ENCODE peak calls at places on chromosomes 6 and 20, in seven cellular contexts. A is A673, B is cardiac muscle cell, H is uterus, E is ascending aorta, N is neural progenitor cell, D is IMR-90. F is an unnamed sample. For H3K4me1, the result is how much of the 10 kb centered on the place peaks cover.

GRCh38 chr6:113050010-113050893 is 703.1 kb downstream of the RFPL4B start:
- DNase-seq in E (no peak), N (peak), D (peak), B (no peak), H (no peak), A (no peak), F (no peak)

GRCh38 chr20:45965169-45966002 is 6.6 kb downstream of the ZNF335 start:
- DNase-seq in H (no peak), N (no peak), E (peak), A (no peak), B (no peak), D (no peak), F (no peak)

GRCh38 chr6:39849764-39850163 is 57.6 kb downstream of the DAAM2 start:
- DNase-seq in H (no peak), D (peak), N (no peak), A (no peak), B (no peak), E (no peak), F (no peak)

GRCh38 chr20:1860446-1860845 is 34.8 kb upstream of the SIRPA start:
- DNase-seq in A (no peak), D (peak), N (peak), H (no peak), B (no peak), E (no peak), F (no peak)

GRCh38 chr6:44237813-44238433 is 9.0 kb upstream of the HSP90AB1 start:
- DNase-seq in B (peak), N (peak), A (peak), H (peak), D (peak), E (peak), F (no peak)

GRCh38 chr6:11636121-11636520 is 98.6 kb downstream of the TMEM170B start:
- DNase-seq in D (no peak), E (peak), N (no peak), B (no peak), A (no peak), H (no peak), F (no peak)

GRCh38 chr6:69179681-69180080 is 544.6 kb downstream of the ADGRB3 start:
- DNase-seq in A (peak), H (no peak), E (no peak), D (no peak), B (no peak), N (no peak), F (no peak)

GRCh38 chr20:36547186-36548005 is 6.1 kb downstream of the MYL9 start:
- DNase-seq in B (no peak), D (no peak), N (no peak), H (no peak), E (no peak), A (no peak), F (no peak)

GRCh38 chr20:38132910-38133501 is 32.1 kb downstream of the TGM2 start:
- DNase-seq in H (no peak), N (no peak), E (no peak), B (no peak), D (no peak), A (no peak), F (no peak)

GRCh38 chr6:107704377-107705013 is 119.6 kb downstream of the SCML4 start:
- DNase-seq in D (peak), N (peak), E (no peak), A (peak), H (no peak), B (peak), F (peak)

GRCh38 chr6:44227138-44227770 is 3.9 kb downstream of the SLC29A1 start:
- DNase-seq in E (no peak), D (no peak), B (no peak), A (no peak), N (no peak), H (no peak), F (no peak)

GRCh38 chr20:45290677-45291355 is 15.8 kb upstream of the RBPJL start:
- DNase-seq in D (peak), N (peak), H (peak), A (peak), E (peak), B (peak), F (no peak)

GRCh38 chr20:19975901-19976300 is 41.3 kb upstream of the NAA20 start:
- DNase-seq in E (no peak), N (no peak), H (no peak), A (no peak), D (no peak), B (no peak), F (no peak)

GRCh38 chr6:80605165-80605989 is 498.9 kb downstream of the BCKDHB start:
- DNase-seq in N (peak), E (no peak), D (peak), H (no peak), B (peak), A (peak), F (no peak)

GRCh38 chr6:30688569-30688968 is 2.1 kb upstream of the PPP1R18 start:
- DNase-seq in N (no peak), A (no peak), D (no peak), H (no peak), B (no peak), E (no peak), F (no peak)

GRCh38 chr6:141484726-141485125 is 648.0 kb upstream of the GJE1 start:
- DNase-seq in D (peak), B (no peak), E (no peak), N (no peak), H (no peak), A (peak), F (no peak)

GRCh38 chr20:57076951-57077350 is 189.5 kb downstream of the BMP7 start:
- DNase-seq in E (no peak), B (no peak), A (no peak), N (no peak), D (no peak), H (no peak), F (no peak)

GRCh38 chr20:50450961-50451752 is 59.0 kb upstream of the PTPN1 start:
- DNase-seq in H (peak), N (peak), A (peak), E (no peak), D (peak), B (peak), F (no peak)

GRCh38 chr20:8394308-8394945 is 262.4 kb downstream of the PLCB1 start:
- DNase-seq in E (no peak), A (no peak), N (no peak), B (no peak), D (peak), H (no peak), F (no peak)

GRCh38 chr6:37557645-37558114 is 58.0 kb upstream of the CCDC167 start:
- DNase-seq in N (no peak), E (no peak), B (no peak), D (no peak), H (no peak), A (no peak), F (no peak)

GRCh38 chr6:72554203-72554564 is 67.7 kb upstream of the KCNQ5 start:
- DNase-seq in A (no peak), N (no peak), E (no peak), D (peak), H (no peak), B (no peak), F (no peak)

GRCh38 chr20:38447931-38448675 is 13.0 kb upstream of the SNHG17 start:
- DNase-seq in E (no peak), N (no peak), H (no peak), B (no peak), D (no peak), A (no peak), F (no peak)

GRCh38 chr20:34891166-34892062 is 15.0 kb downstream of the ACSS2 start:
- DNase-seq in N (no peak), B (no peak), E (no peak), A (no peak), H (no peak), D (peak), F (no peak)

GRCh38 chr20:4633780-4634179 is 87.9 kb upstream of the PRND start:
- DNase-seq in D (peak), A (peak), B (no peak), H (no peak), N (no peak), E (no peak), F (no peak)

GRCh38 chr6:27672113-27672799 is 199.4 kb upstream of the ZNF184 start:
- DNase-seq in A (peak), E (no peak), N (peak), H (no peak), D (peak), B (peak), F (no peak)

GRCh38 chr6:42742116-42742894 is 3.6 kb downstream of the TBCC start:
- DNase-seq in B (no peak), A (peak), E (no peak), N (no peak), H (no peak), D (peak), F (no peak)

GRCh38 chr6:114740547-114740946 is 397.7 kb upstream of the HS3ST5 start:
- DNase-seq in A (no peak), E (no peak), N (no peak), B (no peak), H (no peak), D (no peak), F (no peak)

GRCh38 chr6:157145656-157146285 is 177.5 kb downstream of the TMEM242 start:
- DNase-seq in D (peak), N (no peak), E (peak), H (no peak), A (peak), B (no peak), F (no peak)

GRCh38 chr6:39669117-39669690 is 56.0 kb downstream of the KIF6 start:
- DNase-seq in D (peak), E (no peak), H (no peak), N (no peak), A (peak), B (no peak), F (no peak)

GRCh38 chr6:106105493-106105892 is 19.4 kb downstream of the PRDM1 start:
- DNase-seq in H (no peak), A (no peak), B (no peak), D (no peak), E (no peak), N (no peak), F (no peak)

GRCh38 chr6:136446579-136447182 is 103.5 kb downstream of the MAP7 start:
- DNase-seq in A (no peak), E (no peak), D (peak), B (no peak), N (no peak), H (no peak), F (no peak)

GRCh38 chr6:28693033-28693750 is 167.5 kb downstream of the GPX5 start:
- DNase-seq in D (peak), A (no peak), N (peak), B (no peak), E (no peak), H (no peak), F (no peak)

GRCh38 chr20:595330-596308 is 14.5 kb downstream of the TCF15 start:
- DNase-seq in B (no peak), D (no peak), E (no peak), A (no peak), N (no peak), H (no peak), F (no peak)

GRCh38 chr20:45910670-45911485 is 1.1 kb downstream of the PLTP start:
- DNase-seq in B (peak), E (peak), D (peak), A (peak), N (peak), H (peak), F (no peak)

GRCh38 chr6:99589907-99590493 is 16.6 kb upstream of the PRDM13 start:
- DNase-seq in H (no peak), N (no peak), E (no peak), A (no peak), B (no peak), D (no peak), F (no peak)

GRCh38 chr6:106490453-106490852 is 129.9 kb downstream of the CRYBG1 start:
- DNase-seq in N (no peak), A (no peak), D (no peak), H (no peak), B (no peak), E (no peak), F (no peak)

GRCh38 chr20:53774487-53775203 is 181.0 kb upstream of the ZNF217 start:
- DNase-seq in B (no peak), A (no peak), H (no peak), D (peak), E (no peak), N (no peak), F (no peak)

GRCh38 chr20:6665621-6666345 is 101.7 kb upstream of the BMP2 start:
- DNase-seq in B (peak), A (no peak), E (no peak), N (no peak), H (no peak), D (no peak), F (no peak)

DNA sequence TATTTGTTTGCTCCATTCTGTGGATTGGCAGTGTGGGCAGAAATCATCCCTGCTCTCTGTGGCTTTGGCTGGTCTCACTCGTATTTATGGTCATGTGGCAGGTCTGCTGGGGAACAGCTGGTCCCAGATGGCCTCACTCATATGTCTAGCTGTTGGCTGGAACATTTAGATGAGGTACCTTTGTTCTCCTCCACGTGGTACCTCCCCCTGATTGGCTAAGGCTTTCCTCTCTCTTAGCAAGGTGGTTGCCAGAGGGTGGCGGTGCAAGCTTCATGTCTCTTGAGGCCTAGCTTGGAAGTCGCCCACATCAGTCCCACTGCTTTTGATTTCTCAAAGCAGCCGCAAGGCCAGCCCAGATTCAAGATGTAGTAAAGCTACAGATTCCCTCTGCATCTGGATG is 348.5 kb upstream of the BTBD3 start:
- DNase-seq in B (no peak), H (no peak), E (no peak), N (peak), A (no peak), D (no peak), F (no peak)
- TF ChIP-seq CTCF in B (no peak), H (no peak), E (no peak), N (peak), A (no peak), D (no peak), F (no peak)

GRCh38 chr6:23170044-23170443 is 600.7 kb downstream of the HDGFL1 start:
- DNase-seq in H (no peak), B (no peak), D (no peak), E (no peak), N (no peak), A (no peak), F (no peak)

GRCh38 chr6:23176471-23176870 is 607.1 kb downstream of the HDGFL1 start:
- DNase-seq in H (no peak), N (no peak), A (no peak), D (no peak), E (no peak), B (no peak), F (no peak)

GRCh38 chr6:23175391-23175790 is 606.0 kb downstream of the HDGFL1 start:
- DNase-seq in D (no peak), E (no peak), N (no peak), A (no peak), H (no peak), B (no peak), F (no peak)

GRCh38 chr6:23174781-23175361 is 605.5 kb downstream of the HDGFL1 start:
- DNase-seq in D (peak), B (no peak), A (peak), H (no peak), N (no peak), E (no peak), F (no peak)

GRCh38 chr6:23173231-23173630 is 603.9 kb downstream of the HDGFL1 start:
- DNase-seq in D (peak), N (no peak), H (no peak), E (no peak), B (no peak), A (no peak), F (no peak)
- H3K27ac ChIP-seq in D (peak), N (no peak), H (no peak), E (no peak), B (no peak), A (no peak), F (no peak)

DNA sequence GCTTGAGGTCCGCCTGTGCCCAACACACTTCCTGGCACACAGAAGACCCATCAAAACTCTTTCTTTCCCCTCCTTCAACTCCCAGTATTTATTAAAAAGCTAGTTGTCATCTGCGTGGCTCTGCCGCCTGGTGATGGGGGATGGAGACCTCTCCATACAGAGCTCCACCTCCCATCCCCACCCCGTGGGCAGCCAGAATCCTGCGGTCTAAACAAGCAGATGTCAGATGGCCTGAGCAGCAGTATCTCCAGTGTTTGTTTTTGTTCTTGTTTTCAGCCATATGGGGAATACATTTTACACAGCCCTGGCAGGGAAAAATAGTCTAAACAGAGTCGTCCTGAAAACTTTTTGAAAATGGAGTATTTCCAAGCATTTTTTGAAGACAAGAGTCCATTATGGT is 91.3 kb downstream of the TCP11 start:
- DNase-seq in N (no peak), H (no peak), D (peak), A (no peak), E (no peak), B (no peak), F (no peak)
- H3K4me1 ChIP-seq in N (half or more), H (under half), D (under half), A (under half), E (half or more), B (under half), F (half or more)

GRCh38 chr6:119526609-119527605 is 177.3 kb upstream of the MAN1A1 start:
- DNase-seq in E (no peak), B (no peak), A (peak), D (no peak), H (no peak), N (peak), F (no peak)
- TF ChIP-seq CTCF in E (no peak), B (no peak), A (no peak), D (no peak), H (no peak), N (no peak), F (no peak)

DNA sequence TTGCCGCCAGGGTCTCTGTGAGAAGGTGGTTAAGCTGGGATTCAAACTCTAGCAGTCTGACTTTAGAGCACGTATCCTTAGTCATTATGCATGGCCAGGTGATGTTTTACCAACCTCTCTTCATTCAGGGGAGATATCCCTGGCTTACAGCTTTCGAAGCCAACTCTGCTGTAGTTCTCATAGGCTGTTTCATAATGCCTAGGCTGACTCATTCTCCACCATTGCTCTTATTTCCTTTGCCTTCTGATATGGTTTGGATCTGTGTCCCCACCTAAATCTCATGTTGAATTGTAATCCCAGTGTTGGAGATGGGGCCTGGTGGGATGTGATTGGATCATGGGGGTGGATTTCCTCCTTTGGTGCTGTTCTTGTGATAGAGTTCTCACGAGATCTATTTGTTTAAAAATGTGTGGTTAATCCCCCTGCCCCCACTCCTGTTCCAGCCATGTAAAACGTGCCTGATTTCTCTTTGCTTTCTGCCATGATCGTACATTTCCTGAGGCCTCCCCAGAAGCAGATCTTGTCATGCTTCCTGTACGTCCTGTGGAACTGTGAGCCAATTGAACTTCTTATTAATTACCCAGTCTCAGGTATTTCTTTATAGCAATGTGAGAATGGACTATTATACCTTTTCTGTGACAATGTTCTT is 94.6 kb upstream of the MAN1A1 start:
- DNase-seq in E (no peak), N (no peak), D (peak), A (no peak), H (no peak), B (no peak), F (no peak)
- H3K27ac ChIP-seq in E (no peak), N (no peak), D (no peak), A (no peak), H (no peak), B (no peak), F (no peak)

F was measured in vagina.